ENCODE peak calls at places on chromosomes 3 and 15, in nine cellular contexts. Q is aorta, D is cardiac muscle cell, F is psoas muscle, P is HepG2, K is testis, W is Peyer's patch, V is heart right ventricle, I is brain microvascular endothelial cell. L is an unnamed sample.

GRCh38 chr3:114179575-114179974 is 723 bp upstream of the DRD3 start:
- DNase-seq in Q (no peak), D (peak), F (no peak), P (peak), K (no peak), W (no peak), V (no peak), I (peak), L (no peak)

GRCh38 chr3:31760654-31761053 is 220.4 kb downstream of the OSBPL10 start:
- DNase-seq in Q (no peak), D (no peak), F (no peak), P (no peak), K (no peak), W (no peak), V (no peak), I (no peak), L (no peak)

GRCh38 chr3:149367021-149367840 is 10.2 kb downstream of the TM4SF1 start:
- DNase-seq in Q (no peak), D (peak), F (no peak), P (peak), K (no peak), W (no peak), V (no peak), I (peak), L (no peak)

GRCh38 chr15:44222478-44222877 is 27.4 kb upstream of the FRMD5 start:
- DNase-seq in Q (no peak), D (peak), F (no peak), P (no peak), K (no peak), W (no peak), V (no peak), I (no peak), L (no peak)

GRCh38 chr15:101451192-101451799 is 38.2 kb downstream of the PCSK6 start:
- DNase-seq in Q (no peak), D (peak), F (peak), P (no peak), K (peak), W (no peak), V (peak), I (no peak), L (peak)

GRCh38 chr15:34133511-34133910 is 31.6 kb downstream of the PGBD4 start:
- DNase-seq in Q (no peak), D (no peak), F (no peak), P (peak), K (no peak), W (no peak), V (no peak), I (no peak), L (no peak)

GRCh38 chr3:197082871-197083270 is 53.3 kb upstream of the MELTF start:
- DNase-seq in Q (no peak), D (peak), F (no peak), P (no peak), K (no peak), W (no peak), V (no peak), I (no peak), L (no peak)

GRCh38 chr3:120623719-120624093 is 27.6 kb downstream of the NDUFB4 start:
- DNase-seq in Q (no peak), D (no peak), F (no peak), P (no peak), K (no peak), W (no peak), V (no peak), I (no peak), L (no peak)

GRCh38 chr3:10513306-10513705 is 7.9 kb upstream of the ATP2B2 start:
- DNase-seq in Q (peak), D (no peak), F (no peak), P (no peak), K (no peak), W (no peak), V (no peak), I (no peak), L (peak)

GRCh38 chr3:22475665-22476064 is 724.7 kb upstream of the ZNF385D start:
- DNase-seq in Q (no peak), D (no peak), F (no peak), P (no peak), K (no peak), W (no peak), V (no peak), I (no peak), L (no peak)

GRCh38 chr15:56931674-56932507 is 13.4 kb downstream of the TCF12 start:
- DNase-seq in Q (no peak), D (peak), F (no peak), P (peak), K (no peak), W (no peak), V (no peak), I (no peak), L (no peak)

GRCh38 chr15:68894208-68894607 is 36.1 kb upstream of the SPESP1 start:
- DNase-seq in Q (no peak), D (no peak), F (no peak), P (no peak), K (no peak), W (no peak), V (no peak), I (no peak), L (no peak)

GRCh38 chr3:17755836-17756235 is 13.4 kb upstream of the TBC1D5 start:
- DNase-seq in Q (no peak), D (no peak), F (no peak), P (no peak), K (no peak), W (no peak), V (no peak), I (no peak), L (no peak)

GRCh38 chr15:88658972-88659931 is 20.4 kb downstream of the ISG20 start:
- DNase-seq in Q (peak), D (peak), F (no peak), P (no peak), K (peak), W (no peak), V (no peak), I (peak), L (peak)

GRCh38 chr15:40775740-40776536 is 6.2 kb downstream of the C15orf62 start:
- DNase-seq in Q (peak), D (no peak), F (no peak), P (no peak), K (no peak), W (no peak), V (no peak), I (no peak), L (no peak)

GRCh38 chr3:15405448-15406050 is 21.8 kb downstream of the METTL6 start:
- DNase-seq in Q (no peak), D (peak), F (no peak), P (peak), K (peak), W (no peak), V (no peak), I (peak), L (no peak)

GRCh38 chr3:15815696-15816095 is 17.9 kb upstream of the ANKRD28 start:
- DNase-seq in Q (no peak), D (peak), F (no peak), P (peak), K (no peak), W (no peak), V (no peak), I (no peak), L (no peak)

GRCh38 chr15:76340802-76341365 is 4.3 kb downstream of the ISL2 start:
- DNase-seq in Q (peak), D (no peak), F (no peak), P (no peak), K (no peak), W (peak), V (no peak), I (no peak), L (no peak)

GRCh38 chr3:176739169-176739568 is 458.1 kb downstream of the TBL1XR1 start:
- DNase-seq in Q (no peak), D (no peak), F (no peak), P (no peak), K (no peak), W (no peak), V (no peak), I (no peak), L (no peak)

GRCh38 chr3:169534439-169534838 is 129.1 kb downstream of the MECOM start:
- DNase-seq in Q (no peak), D (no peak), F (no peak), P (no peak), K (no peak), W (no peak), V (no peak), I (no peak), L (no peak)

GRCh38 chr3:170493712-170494182 is 75.1 kb downstream of the CLDN11 start:
- DNase-seq in Q (no peak), D (peak), F (no peak), P (peak), K (peak), W (no peak), V (no peak), I (peak), L (no peak)

GRCh38 chr15:29668120-29668602 is 154.1 kb downstream of the TJP1 start:
- DNase-seq in Q (no peak), D (peak), F (peak), P (peak), K (peak), W (no peak), V (peak), I (peak), L (no peak)

GRCh38 chr15:79315623-79316328 is 4.9 kb downstream of the TMED3 start:
- DNase-seq in Q (no peak), D (no peak), F (no peak), P (no peak), K (no peak), W (no peak), V (peak), I (no peak), L (no peak)

GRCh38 chr3:53884623-53885022 is 2.7 kb upstream of the ACTR8 start:
- DNase-seq in Q (no peak), D (no peak), F (no peak), P (no peak), K (no peak), W (no peak), V (no peak), I (no peak), L (no peak)

GRCh38 chr15:51203797-51204196 is 109.1 kb upstream of the TNFAIP8L3 start:
- DNase-seq in Q (no peak), D (peak), F (no peak), P (peak), K (no peak), W (no peak), V (no peak), I (no peak), L (no peak)

GRCh38 chr3:188152660-188153497 is 1.1 kb upstream of the LPP start:
- DNase-seq in Q (peak), D (peak), F (peak), P (no peak), K (peak), W (peak), V (peak), I (peak), L (no peak)

GRCh38 chr3:155225417-155225816 is 68.1 kb downstream of the STRIT1 start:
- DNase-seq in Q (no peak), D (no peak), F (no peak), P (no peak), K (no peak), W (no peak), V (no peak), I (no peak), L (no peak)

GRCh38 chr15:63573533-63573932 is 23.7 kb upstream of the FBXL22 start:
- DNase-seq in Q (no peak), D (no peak), F (no peak), P (no peak), K (no peak), W (no peak), V (no peak), I (peak), L (no peak)

GRCh38 chr3:64214697-64215018 is 10.6 kb downstream of the PRICKLE2 start:
- DNase-seq in Q (peak), D (peak), F (peak), P (no peak), K (no peak), W (no peak), V (peak), I (no peak), L (no peak)

GRCh38 chr15:66682865-66683264 is 19.2 kb upstream of the SMAD6 start:
- DNase-seq in Q (no peak), D (no peak), F (no peak), P (no peak), K (no peak), W (no peak), V (no peak), I (peak), L (no peak)

GRCh38 chr3:50008931-50009330 is 69.0 kb downstream of the RBM6 start:
- DNase-seq in Q (no peak), D (peak), F (no peak), P (no peak), K (no peak), W (no peak), V (no peak), I (no peak), L (no peak)

GRCh38 chr3:65671004-65671403 is 367.7 kb downstream of the MAGI1 start:
- DNase-seq in Q (no peak), D (no peak), F (no peak), P (no peak), K (no peak), W (no peak), V (no peak), I (no peak), L (no peak)

GRCh38 chr3:138945646-138946553 is 1.0 kb downstream of the FOXL2 start:
- DNase-seq in Q (no peak), D (no peak), F (no peak), P (no peak), K (peak), W (no peak), V (peak), I (no peak), L (no peak)

GRCh38 chr3:168455814-168456213 is 360.1 kb upstream of the GOLIM4 start:
- DNase-seq in Q (no peak), D (no peak), F (no peak), P (no peak), K (no peak), W (no peak), V (no peak), I (no peak), L (no peak)

GRCh38 chr3:49610881-49611280 is 56.6 kb downstream of the BSN start:
- DNase-seq in Q (no peak), D (no peak), F (no peak), P (peak), K (no peak), W (no peak), V (no peak), I (no peak), L (no peak)

GRCh38 chr3:74067296-74067695 is 442.6 kb upstream of the PDZRN3 start:
- DNase-seq in Q (no peak), D (no peak), F (no peak), P (no peak), K (peak), W (no peak), V (no peak), I (no peak), L (no peak)

GRCh38 chr3:138472141-138472825 is 37.9 kb downstream of the ESYT3 start:
- DNase-seq in Q (peak), D (peak), F (no peak), P (no peak), K (no peak), W (no peak), V (no peak), I (no peak), L (no peak)

GRCh38 chr3:12393894-12394293 is 90.4 kb upstream of the TSEN2 start:
- DNase-seq in Q (no peak), D (peak), F (no peak), P (no peak), K (no peak), W (no peak), V (no peak), I (no peak), L (no peak)
- H3K27ac ChIP-seq in Q (no peak), D (no peak), F (no peak), P (no peak), K (no peak), W (no peak), V (no peak), I (no peak), L (no peak)

GRCh38 chr15:77567202-77567601 is 65.5 kb downstream of the LINGO1 start:
- DNase-seq in Q (no peak), D (no peak), F (no peak), P (no peak), K (no peak), W (no peak), V (no peak), I (no peak), L (no peak)
- H3K27ac ChIP-seq in Q (no peak), D (no peak), F (no peak), P (no peak), K (no peak), W (no peak), V (no peak), I (no peak), L (no peak)

GRCh38 chr3:81465510-81465909 is 295.9 kb downstream of the GBE1 start:
- DNase-seq in Q (no peak), D (no peak), F (no peak), P (no peak), K (no peak), W (no peak), V (no peak), I (no peak), L (no peak)

GRCh38 chr3:81472600-81473362 is 288.7 kb downstream of the GBE1 start:
- DNase-seq in Q (no peak), D (peak), F (no peak), P (no peak), K (no peak), W (no peak), V (no peak), I (no peak), L (no peak)

GRCh38 chr3:81470416-81470978 is 290.9 kb downstream of the GBE1 start:
- DNase-seq in Q (no peak), D (no peak), F (no peak), P (no peak), K (no peak), W (no peak), V (no peak), I (no peak), L (no peak)

GRCh38 chr3:81466161-81466560 is 295.3 kb downstream of the GBE1 start:
- DNase-seq in Q (no peak), D (no peak), F (no peak), P (no peak), K (no peak), W (no peak), V (no peak), I (no peak), L (no peak)

GRCh38 chr3:81468385-81468784 is 293.1 kb downstream of the GBE1 start:
- DNase-seq in Q (no peak), D (no peak), F (no peak), P (no peak), K (no peak), W (no peak), V (no peak), I (no peak), L (no peak)
- H3K27ac ChIP-seq in Q (no peak), D (no peak), F (no peak), P (no peak), K (no peak), W (no peak), V (no peak), I (no peak), L (no peak)

GRCh38 chr3:9248232-9249191 is 934 bp downstream of the SRGAP3 start:
- DNase-seq in Q (no peak), D (no peak), F (no peak), P (no peak), K (peak), W (peak), V (no peak), I (no peak), L (peak)

GRCh38 chr3:9249273-9250192 is at the start of gene SRGAP3:
- DNase-seq in Q (peak), D (peak), F (peak), P (peak), K (peak), W (peak), V (peak), I (peak), L (peak)

GRCh38 chr3:9246196-9246595 is 3.2 kb downstream of the SRGAP3 start:
- DNase-seq in Q (no peak), D (no peak), F (no peak), P (no peak), K (no peak), W (no peak), V (no peak), I (no peak), L (no peak)

GRCh38 chr3:9247361-9248231 is 1.9 kb downstream of the SRGAP3 start:
- DNase-seq in Q (no peak), D (no peak), F (no peak), P (no peak), K (no peak), W (no peak), V (no peak), I (no peak), L (no peak)

GRCh38 chr3:9244495-9245183 is 4.8 kb downstream of the SRGAP3 start:
- DNase-seq in Q (no peak), D (no peak), F (no peak), P (no peak), K (no peak), W (no peak), V (no peak), I (no peak), L (no peak)
- H3K27ac ChIP-seq in Q (no peak), D (no peak), F (no peak), P (no peak), K (no peak), W (no peak), V (no peak), I (no peak), L (no peak)

GRCh38 chr3:101850327-101851048 is 1.2 kb downstream of the NFKBIZ start:
- DNase-seq in Q (no peak), D (peak), F (no peak), P (no peak), K (no peak), W (peak), V (no peak), I (peak), L (no peak)

GRCh38 chr3:101851833-101852232 is 2.5 kb downstream of the NFKBIZ start:
- DNase-seq in Q (no peak), D (no peak), F (no peak), P (no peak), K (no peak), W (no peak), V (no peak), I (no peak), L (no peak)

GRCh38 chr3:101849714-101850326 is 506 bp downstream of the NFKBIZ start:
- DNase-seq in Q (peak), D (no peak), F (peak), P (no peak), K (peak), W (peak), V (peak), I (no peak), L (peak)

GRCh38 chr3:101852315-101852714 is 3.0 kb downstream of the NFKBIZ start:
- DNase-seq in Q (no peak), D (no peak), F (no peak), P (no peak), K (no peak), W (no peak), V (no peak), I (no peak), L (no peak)

GRCh38 chr3:101851072-101851471 is 1.8 kb downstream of the NFKBIZ start:
- DNase-seq in Q (no peak), D (no peak), F (no peak), P (no peak), K (no peak), W (no peak), V (no peak), I (no peak), L (no peak)
- H3K27ac ChIP-seq in Q (no peak), D (no peak), F (peak), P (peak), K (peak), W (peak), V (peak), I (peak), L (peak)

GRCh38 chr3:125132815-125133214 is 77.0 kb upstream of the HEG1 start:
- DNase-seq in Q (no peak), D (no peak), F (no peak), P (no peak), K (no peak), W (no peak), V (no peak), I (no peak), L (no peak)

GRCh38 chr3:125126323-125126722 is 70.5 kb upstream of the HEG1 start:
- DNase-seq in Q (no peak), D (no peak), F (no peak), P (no peak), K (no peak), W (no peak), V (no peak), I (no peak), L (no peak)

GRCh38 chr3:125125822-125126245 is 70.0 kb upstream of the HEG1 start:
- DNase-seq in Q (no peak), D (peak), F (no peak), P (peak), K (no peak), W (no peak), V (no peak), I (peak), L (no peak)

GRCh38 chr3:125129512-125129962 is 73.7 kb upstream of the HEG1 start:
- DNase-seq in Q (peak), D (peak), F (peak), P (peak), K (no peak), W (no peak), V (no peak), I (peak), L (peak)

DNA sequence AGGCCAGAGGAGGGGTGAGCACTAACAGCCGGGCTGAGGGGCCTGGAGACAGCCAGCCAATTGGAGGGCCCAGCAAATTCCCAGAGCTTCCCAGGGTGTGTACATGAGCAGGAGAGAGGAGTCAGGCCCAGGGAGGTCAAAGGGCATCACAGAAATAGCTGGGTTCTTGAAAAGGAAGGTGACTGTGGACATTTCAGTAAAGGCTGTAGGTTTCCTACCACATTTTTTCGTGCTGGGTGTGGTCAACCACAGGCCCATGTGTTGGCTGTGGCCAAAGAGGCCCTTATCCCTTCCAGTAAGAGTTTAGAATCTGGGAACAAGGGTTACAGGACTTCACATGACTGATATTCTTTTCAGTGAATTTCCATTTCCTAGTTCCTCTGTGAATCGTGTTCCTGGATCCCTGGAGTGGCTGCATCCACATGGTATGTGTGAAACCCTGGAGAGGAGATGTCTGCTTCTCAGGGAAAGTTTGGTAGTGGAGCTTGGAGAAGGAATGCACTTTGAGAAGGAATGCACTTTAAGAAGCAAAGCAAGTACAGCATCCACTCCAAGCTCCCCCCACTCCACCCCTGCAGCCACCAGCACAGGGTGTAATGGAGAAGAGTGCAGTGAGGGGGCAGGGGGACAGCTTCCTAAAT is 73.2 kb upstream of the HEG1 start:
- DNase-seq in Q (no peak), D (peak), F (no peak), P (peak), K (no peak), W (no peak), V (no peak), I (peak), L (no peak)
- H3K27ac ChIP-seq in Q (no peak), D (peak), F (peak), P (no peak), K (no peak), W (peak), V (peak), I (peak), L (peak)

GRCh38 chr3:40770046-40770445 is 245.3 kb downstream of the ZNF621 start:
- DNase-seq in Q (no peak), D (no peak), F (no peak), P (no peak), K (peak), W (no peak), V (no peak), I (no peak), L (no peak)
- H3K27ac ChIP-seq in Q (no peak), D (no peak), F (no peak), P (no peak), K (no peak), W (no peak), V (no peak), I (no peak), L (no peak)

GRCh38 chr15:70605606-70606410 is 157.6 kb downstream of the UACA start:
- DNase-seq in Q (no peak), D (peak), F (peak), P (peak), K (peak), W (no peak), V (peak), I (peak), L (no peak)
- H3K27ac ChIP-seq in Q (no peak), D (no peak), F (no peak), P (no peak), K (no peak), W (no peak), V (peak), I (peak), L (no peak)

L was measured in RWPE2.